ENCODE peak calls at places on chromosome 20, in nine cellular contexts. One of them, this sample, is unnamed. For H3K4me1, the result is how much of the 10 kb centered on the place peaks cover.

GRCh38 chr20:9200620-9201019 is 131.7 kb downstream of the PLCB4 start:
- DNase-seq in lower lobe of right lung: no peak
- DNase-seq in mucosa of descending colon: no peak
- DNase-seq in mesendoderm: peak
- DNase-seq in heart left ventricle: no peak
- DNase-seq in upper lobe of right lung: no peak
- DNase-seq in SK-N-SH: no peak
- DNase-seq in DND-41: no peak
- DNase-seq in CD4-positive, alpha-beta memory T cell: no peak
- DNase-seq in this sample: no peak

GRCh38 chr20:46767127-46767761 is 57.8 kb downstream of the SLC2A10 start:
- DNase-seq in mesendoderm: peak
- DNase-seq in heart left ventricle: no peak
- DNase-seq in SK-N-SH: peak
- DNase-seq in DND-41: peak
- DNase-seq in lower lobe of right lung: no peak
- DNase-seq in mucosa of descending colon: no peak
- DNase-seq in upper lobe of right lung: no peak
- DNase-seq in CD4-positive, alpha-beta memory T cell: no peak
- DNase-seq in this sample: peak

GRCh38 chr20:40545478-40545877 is 143.6 kb downstream of the MAFB start:
- DNase-seq in lower lobe of right lung: no peak
- DNase-seq in upper lobe of right lung: no peak
- DNase-seq in mesendoderm: no peak
- DNase-seq in CD4-positive, alpha-beta memory T cell: no peak
- DNase-seq in SK-N-SH: no peak
- DNase-seq in heart left ventricle: no peak
- DNase-seq in mucosa of descending colon: no peak
- DNase-seq in DND-41: no peak
- DNase-seq in this sample: no peak

GRCh38 chr20:36285746-36286447 is 20.2 kb upstream of the DLGAP4 start:
- DNase-seq in mucosa of descending colon: no peak
- DNase-seq in SK-N-SH: no peak
- DNase-seq in CD4-positive, alpha-beta memory T cell: no peak
- DNase-seq in heart left ventricle: no peak
- DNase-seq in DND-41: no peak
- DNase-seq in mesendoderm: peak
- DNase-seq in upper lobe of right lung: no peak
- DNase-seq in lower lobe of right lung: no peak
- DNase-seq in this sample: no peak

GRCh38 chr20:58420798-58421496 is 31.9 kb downstream of the VAPB start:
- DNase-seq in DND-41: no peak
- DNase-seq in heart left ventricle: no peak
- DNase-seq in lower lobe of right lung: no peak
- DNase-seq in upper lobe of right lung: no peak
- DNase-seq in mucosa of descending colon: no peak
- DNase-seq in CD4-positive, alpha-beta memory T cell: no peak
- DNase-seq in mesendoderm: no peak
- DNase-seq in SK-N-SH: no peak
- DNase-seq in this sample: no peak

GRCh38 chr20:13276945-13277582 is 56.0 kb downstream of the ISM1 start:
- DNase-seq in heart left ventricle: no peak
- DNase-seq in upper lobe of right lung: no peak
- DNase-seq in DND-41: no peak
- DNase-seq in lower lobe of right lung: no peak
- DNase-seq in mucosa of descending colon: no peak
- DNase-seq in mesendoderm: peak
- DNase-seq in CD4-positive, alpha-beta memory T cell: no peak
- DNase-seq in SK-N-SH: no peak
- DNase-seq in this sample: no peak

GRCh38 chr20:50562262-50562701 is 52.1 kb downstream of the PTPN1 start:
- DNase-seq in heart left ventricle: no peak
- DNase-seq in DND-41: no peak
- DNase-seq in upper lobe of right lung: no peak
- DNase-seq in CD4-positive, alpha-beta memory T cell: no peak
- DNase-seq in lower lobe of right lung: peak
- DNase-seq in SK-N-SH: no peak
- DNase-seq in mucosa of descending colon: no peak
- DNase-seq in mesendoderm: no peak
- DNase-seq in this sample: no peak

GRCh38 chr20:40758790-40759189 is 69.8 kb upstream of the MAFB start:
- DNase-seq in mucosa of descending colon: no peak
- DNase-seq in DND-41: no peak
- DNase-seq in SK-N-SH: no peak
- DNase-seq in heart left ventricle: no peak
- DNase-seq in lower lobe of right lung: no peak
- DNase-seq in upper lobe of right lung: no peak
- DNase-seq in mesendoderm: no peak
- DNase-seq in CD4-positive, alpha-beta memory T cell: no peak
- DNase-seq in this sample: no peak

GRCh38 chr20:13101701-13102100 is 92.9 kb downstream of the SPTLC3 start:
- DNase-seq in DND-41: no peak
- DNase-seq in SK-N-SH: no peak
- DNase-seq in CD4-positive, alpha-beta memory T cell: no peak
- DNase-seq in heart left ventricle: no peak
- DNase-seq in mesendoderm: no peak
- DNase-seq in lower lobe of right lung: no peak
- DNase-seq in upper lobe of right lung: no peak
- DNase-seq in mucosa of descending colon: no peak
- DNase-seq in this sample: no peak

GRCh38 chr20:6081236-6081635 is 27.4 kb upstream of the LRRN4 start:
- DNase-seq in mesendoderm: no peak
- DNase-seq in DND-41: no peak
- DNase-seq in lower lobe of right lung: no peak
- DNase-seq in mucosa of descending colon: no peak
- DNase-seq in CD4-positive, alpha-beta memory T cell: no peak
- DNase-seq in upper lobe of right lung: no peak
- DNase-seq in SK-N-SH: no peak
- DNase-seq in heart left ventricle: no peak
- DNase-seq in this sample: no peak

GRCh38 chr20:35091808-35092523 is 641 bp downstream of the TRPC4AP start:
- DNase-seq in CD4-positive, alpha-beta memory T cell: peak
- DNase-seq in SK-N-SH: peak
- DNase-seq in mucosa of descending colon: no peak
- DNase-seq in mesendoderm: peak
- DNase-seq in DND-41: peak
- DNase-seq in lower lobe of right lung: no peak
- DNase-seq in upper lobe of right lung: no peak
- DNase-seq in heart left ventricle: peak
- DNase-seq in this sample: peak

GRCh38 chr20:60371456-60371855 is 413.2 kb downstream of the CDH26 start:
- DNase-seq in mucosa of descending colon: no peak
- DNase-seq in lower lobe of right lung: no peak
- DNase-seq in DND-41: no peak
- DNase-seq in CD4-positive, alpha-beta memory T cell: no peak
- DNase-seq in upper lobe of right lung: no peak
- DNase-seq in mesendoderm: peak
- DNase-seq in SK-N-SH: no peak
- DNase-seq in heart left ventricle: no peak
- DNase-seq in this sample: no peak
- H3K4me3 ChIP-seq in mucosa of descending colon: no peak
- H3K4me3 ChIP-seq in lower lobe of right lung: no peak
- H3K4me3 ChIP-seq in DND-41: no peak
- H3K4me3 ChIP-seq in CD4-positive, alpha-beta memory T cell: no peak
- H3K4me3 ChIP-seq in upper lobe of right lung: no peak
- H3K4me3 ChIP-seq in mesendoderm: no peak
- H3K4me3 ChIP-seq in SK-N-SH: no peak
- H3K4me3 ChIP-seq in heart left ventricle: no peak
- H3K4me3 ChIP-seq in this sample: no peak

GRCh38 chr20:10641467-10641866 is 32.3 kb downstream of the JAG1 start:
- DNase-seq in mesendoderm: no peak
- DNase-seq in SK-N-SH: no peak
- DNase-seq in lower lobe of right lung: no peak
- DNase-seq in mucosa of descending colon: no peak
- DNase-seq in DND-41: no peak
- DNase-seq in upper lobe of right lung: no peak
- DNase-seq in CD4-positive, alpha-beta memory T cell: no peak
- DNase-seq in heart left ventricle: no peak
- DNase-seq in this sample: no peak
- H3K4me1 ChIP-seq in mesendoderm: under half
- H3K4me1 ChIP-seq in SK-N-SH: half or more
- H3K4me1 ChIP-seq in lower lobe of right lung: under half
- H3K4me1 ChIP-seq in mucosa of descending colon: under half
- H3K4me1 ChIP-seq in DND-41: under half
- H3K4me1 ChIP-seq in upper lobe of right lung: under half
- H3K4me1 ChIP-seq in CD4-positive, alpha-beta memory T cell: under half
- H3K4me1 ChIP-seq in heart left ventricle: under half
- H3K4me1 ChIP-seq in this sample: under half

DNA sequence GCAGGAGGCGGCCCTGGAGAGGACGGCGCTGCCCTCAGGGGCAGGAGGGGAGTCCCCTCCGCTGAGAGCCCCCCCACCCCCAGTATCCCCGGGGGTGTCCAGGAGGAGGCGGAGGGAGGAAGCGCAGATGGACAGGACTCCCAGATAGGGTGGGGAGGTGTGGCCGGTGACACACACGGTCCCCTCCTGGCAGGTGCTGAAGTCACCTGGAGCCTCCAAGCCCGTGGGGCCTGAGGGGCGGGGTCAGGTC is 1.4 kb downstream of the STMN3 start:
- DNase-seq in DND-41: no peak
- DNase-seq in SK-N-SH: peak
- DNase-seq in lower lobe of right lung: no peak
- DNase-seq in mucosa of descending colon: no peak
- DNase-seq in CD4-positive, alpha-beta memory T cell: no peak
- DNase-seq in heart left ventricle: no peak
- DNase-seq in upper lobe of right lung: no peak
- DNase-seq in mesendoderm: no peak
- DNase-seq in this sample: no peak
- H3K4me3 ChIP-seq in DND-41: peak
- H3K4me3 ChIP-seq in SK-N-SH: peak
- H3K4me3 ChIP-seq in lower lobe of right lung: peak
- H3K4me3 ChIP-seq in mucosa of descending colon: no peak
- H3K4me3 ChIP-seq in CD4-positive, alpha-beta memory T cell: no peak
- H3K4me3 ChIP-seq in heart left ventricle: peak
- H3K4me3 ChIP-seq in upper lobe of right lung: peak
- H3K4me3 ChIP-seq in mesendoderm: no peak
- H3K4me3 ChIP-seq in this sample: peak

GRCh38 chr20:17807670-17808069 is 107.9 kb downstream of the BANF2 start:
- DNase-seq in upper lobe of right lung: no peak
- DNase-seq in DND-41: no peak
- DNase-seq in lower lobe of right lung: no peak
- DNase-seq in mucosa of descending colon: no peak
- DNase-seq in CD4-positive, alpha-beta memory T cell: no peak
- DNase-seq in heart left ventricle: no peak
- DNase-seq in mesendoderm: peak
- DNase-seq in SK-N-SH: no peak
- DNase-seq in this sample: no peak

GRCh38 chr20:17799575-17799974 is 99.8 kb downstream of the BANF2 start:
- DNase-seq in DND-41: no peak
- DNase-seq in mucosa of descending colon: no peak
- DNase-seq in lower lobe of right lung: no peak
- DNase-seq in heart left ventricle: no peak
- DNase-seq in mesendoderm: no peak
- DNase-seq in CD4-positive, alpha-beta memory T cell: no peak
- DNase-seq in upper lobe of right lung: no peak
- DNase-seq in SK-N-SH: no peak
- DNase-seq in this sample: no peak

GRCh38 chr20:17806739-17807441 is 107.1 kb downstream of the BANF2 start:
- DNase-seq in CD4-positive, alpha-beta memory T cell: no peak
- DNase-seq in DND-41: no peak
- DNase-seq in upper lobe of right lung: no peak
- DNase-seq in mesendoderm: peak
- DNase-seq in mucosa of descending colon: peak
- DNase-seq in heart left ventricle: peak
- DNase-seq in SK-N-SH: peak
- DNase-seq in lower lobe of right lung: no peak
- DNase-seq in this sample: no peak

GRCh38 chr20:17806107-17806506 is 106.3 kb downstream of the BANF2 start:
- DNase-seq in heart left ventricle: no peak
- DNase-seq in SK-N-SH: no peak
- DNase-seq in upper lobe of right lung: no peak
- DNase-seq in mesendoderm: no peak
- DNase-seq in DND-41: no peak
- DNase-seq in CD4-positive, alpha-beta memory T cell: no peak
- DNase-seq in lower lobe of right lung: no peak
- DNase-seq in mucosa of descending colon: no peak
- DNase-seq in this sample: no peak

DNA sequence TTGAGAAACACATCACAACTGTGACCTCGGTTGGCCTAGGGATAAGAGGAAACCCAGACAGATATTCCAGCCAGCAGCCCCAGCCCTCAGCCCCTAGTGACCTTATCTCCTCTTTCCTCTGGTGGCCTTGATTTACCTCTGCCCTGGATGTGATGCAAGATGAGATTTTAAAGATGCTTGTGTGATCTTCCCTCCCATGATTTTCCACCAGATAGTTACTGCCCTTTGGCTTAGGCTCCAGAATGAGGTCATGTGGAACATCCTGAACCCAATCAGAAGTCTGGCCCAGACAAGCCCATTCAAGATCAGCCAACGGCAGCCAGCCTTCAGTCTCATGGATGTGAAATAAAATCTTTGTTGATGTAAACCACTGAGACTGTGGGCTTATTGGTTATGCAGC is 104.0 kb downstream of the BANF2 start:
- DNase-seq in DND-41: no peak
- DNase-seq in SK-N-SH: no peak
- DNase-seq in mesendoderm: no peak
- DNase-seq in mucosa of descending colon: no peak
- DNase-seq in lower lobe of right lung: no peak
- DNase-seq in upper lobe of right lung: no peak
- DNase-seq in CD4-positive, alpha-beta memory T cell: no peak
- DNase-seq in heart left ventricle: no peak
- DNase-seq in this sample: no peak
- H3K4me1 ChIP-seq in DND-41: under half
- H3K4me1 ChIP-seq in SK-N-SH: under half
- H3K4me1 ChIP-seq in mesendoderm: under half
- H3K4me1 ChIP-seq in mucosa of descending colon: under half
- H3K4me1 ChIP-seq in lower lobe of right lung: under half
- H3K4me1 ChIP-seq in upper lobe of right lung: under half
- H3K4me1 ChIP-seq in CD4-positive, alpha-beta memory T cell: under half
- H3K4me1 ChIP-seq in heart left ventricle: under half
- H3K4me1 ChIP-seq in this sample: under half